ENCODE peak calls at places on chromosome 15, in six cellular contexts. C is tibial nerve, E is adrenal gland, Z is IMR-90, Q is ovary, X is suprapubic skin. B is an unnamed sample.
A peak's percentile ranks its signal among the peaks of the same experiment; 100 is the strongest.

GRCh38 chr15:92123848-92124631 is 269.6 kb upstream of the ST8SIA2 start:
- DNase-seq in X (no peak), Z (no peak), Q (no peak), C (no peak), E (no peak), B (peak; percentile 45)

GRCh38 chr15:66025972-66026371 is 156.7 kb downstream of the RAB11A start:
- DNase-seq in Z (no peak), E (no peak), C (no peak), Q (no peak), X (no peak), B (no peak)

GRCh38 chr15:28923726-28924280 is 38.0 kb downstream of the APBA2 start:
- DNase-seq in X (no peak), Z (no peak), C (no peak), E (no peak), Q (no peak), B (peak; percentile 35)

GRCh38 chr15:101016581-101016980 is 97.4 kb downstream of the LRRK1 start:
- DNase-seq in E (no peak), Q (no peak), X (peak; percentile 40), C (peak; percentile 3), Z (no peak), B (peak; percentile 46)

GRCh38 chr15:22960126-22960525 is 20.0 kb downstream of the CYFIP1 start:
- DNase-seq in E (no peak), Z (no peak), X (no peak), C (no peak), Q (no peak), B (peak; percentile 58)

GRCh38 chr15:94412979-94413741 is 181.8 kb downstream of the MCTP2 start:
- DNase-seq in E (no peak), X (no peak), C (no peak), Q (no peak), Z (peak; percentile 25), B (no peak)

GRCh38 chr15:34647569-34648334 is 64.3 kb upstream of the GOLGA8B start:
- DNase-seq in Z (peak; percentile 14), E (no peak), C (peak; percentile 14), X (no peak), Q (no peak), B (no peak)

GRCh38 chr15:100863406-100864198 is 16.0 kb upstream of the ALDH1A3 start:
- DNase-seq in E (no peak), X (peak; percentile 77), C (no peak), Q (no peak), Z (peak; percentile 90), B (peak; percentile 86)

DNA sequence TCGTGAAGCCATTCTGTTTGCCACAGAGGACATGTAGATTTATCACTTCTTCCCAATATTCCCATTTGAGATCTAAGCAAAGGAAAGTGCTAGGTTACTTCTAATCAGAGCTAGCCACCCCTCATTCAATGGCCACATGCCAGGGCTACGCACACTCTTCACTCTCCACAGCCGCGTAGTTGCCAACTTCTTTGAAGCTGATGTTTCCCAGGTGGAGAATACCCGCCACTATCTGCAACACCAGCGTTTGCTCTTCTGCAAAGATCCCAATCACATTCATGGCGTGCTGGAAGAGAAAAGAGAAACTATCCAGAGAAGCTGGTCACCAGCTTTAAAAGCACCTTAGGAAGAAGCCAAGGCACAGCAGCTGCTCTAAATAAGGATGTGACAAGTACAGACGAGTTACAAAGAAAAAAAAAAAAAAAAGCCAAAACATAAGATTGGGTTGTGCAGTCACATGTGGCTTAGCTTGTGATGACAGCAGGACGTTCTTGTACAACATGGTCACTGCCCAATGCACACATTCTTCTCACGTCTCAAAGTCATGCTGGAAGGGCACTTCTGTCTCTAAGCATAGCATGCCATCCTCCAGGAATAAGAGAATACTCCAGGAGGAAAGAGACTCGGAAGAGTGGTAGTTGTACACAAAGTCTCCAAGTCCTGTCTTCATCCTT is 16.4 kb downstream of the LDHAL6B start:
- DNase-seq in X (no peak), Z (no peak), E (no peak), C (no peak), Q (no peak), B (no peak)
- TF ChIP-seq POLR2A in X (no peak), Z (no peak), E (no peak), C (no peak), Q (no peak), B (no peak)

GRCh38 chr15:99117111-99117510 is 12.2 kb downstream of the SYNM start:
- DNase-seq in C (no peak), E (no peak), Z (no peak), Q (no peak), X (peak; percentile 55), B (peak; percentile 77)

GRCh38 chr15:99120050-99120777 is 15.3 kb downstream of the SYNM start:
- DNase-seq in E (no peak), C (no peak), Q (no peak), X (peak; percentile 53), Z (no peak), B (peak; percentile 68)

GRCh38 chr15:99118258-99118632 is 13.4 kb downstream of the SYNM start:
- DNase-seq in Z (no peak), X (no peak), Q (no peak), E (no peak), C (no peak), B (no peak)

GRCh38 chr15:99117563-99118257 is 12.8 kb downstream of the SYNM start:
- DNase-seq in C (no peak), E (no peak), Z (no peak), X (peak; percentile 57), Q (no peak), B (peak; percentile 72)

GRCh38 chr15:99118801-99119546 is 14.1 kb downstream of the SYNM start:
- DNase-seq in E (no peak), X (peak; percentile 65), C (no peak), Q (no peak), Z (no peak), B (peak; percentile 93)
- H3K36me3 ChIP-seq in E (peaks cover 8% of the 10 kb centered on the region), X (no peaks in the 10 kb centered on the region), C (peaks cover 41% of the 10 kb centered on the region), Q (no peaks in the 10 kb centered on the region), Z (no peaks in the 10 kb centered on the region), B (peaks cover 20% of the 10 kb centered on the region)

DNA sequence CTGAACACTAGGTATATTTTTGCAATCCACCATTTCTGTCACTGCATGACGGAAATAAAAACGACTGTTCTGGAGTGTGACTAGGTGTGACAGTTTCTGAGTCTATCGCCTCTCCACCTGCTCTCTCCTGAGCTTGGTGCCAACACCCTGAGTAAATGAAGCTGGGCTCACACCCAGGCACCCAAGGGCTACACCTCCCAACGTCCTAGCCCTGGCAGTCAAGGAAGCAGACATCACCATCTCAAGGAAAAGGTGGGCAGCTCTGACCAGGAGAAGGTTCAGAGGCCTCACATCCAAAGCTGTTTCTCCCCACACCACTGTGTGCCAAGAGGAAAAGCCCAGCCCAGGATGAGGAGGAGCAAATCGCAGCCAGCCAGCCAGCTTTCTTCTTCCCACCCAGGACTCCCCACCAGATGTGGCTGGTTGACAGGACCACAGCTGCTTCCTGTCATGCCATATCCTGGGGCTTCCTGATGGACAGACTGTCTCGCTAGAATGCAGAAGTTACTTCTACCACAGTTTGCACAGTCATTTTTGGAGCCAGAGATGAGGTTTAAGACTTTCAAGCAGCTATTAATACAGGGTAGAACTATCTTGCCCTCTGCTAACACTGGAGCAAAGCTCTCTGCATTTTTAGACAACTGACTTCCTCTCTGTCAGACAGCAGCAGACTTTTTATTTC is 3.3 kb downstream of the SCAMP2 start:
- DNase-seq in C (peak; percentile 59), Q (no peak), X (no peak), Z (peak; percentile 39), E (peak; percentile 53), B (peak; percentile 88)
- TF ChIP-seq POLR2A in C (no peak), Q (no peak), X (no peak), Z (no peak), E (no peak), B (peak; percentile 45)

GRCh38 chr15:90497912-90498311 is 31.8 kb upstream of the CRTC3 start:
- DNase-seq in Q (no peak), E (no peak), C (no peak), Z (no peak), X (no peak), B (no peak)
- H3K36me3 ChIP-seq in Q (no peaks in the 10 kb centered on the region), E (peaks cover 86% of the 10 kb centered on the region), C (peaks cover 99% of the 10 kb centered on the region), Z (peaks cover 40% of the 10 kb centered on the region), X (peaks cover 99% of the 10 kb centered on the region), B (peaks cover 56% of the 10 kb centered on the region)

GRCh38 chr15:85794598-85795319 is at the start of gene KLHL25:
- DNase-seq in C (peak; percentile 89), X (peak; percentile 97), E (peak; percentile 95), Z (peak; percentile 92), Q (peak; percentile 93), B (peak; percentile 97)
- TF ChIP-seq POLR2A in C (peak; percentile 92), X (peak; percentile 62), E (peak; percentile 70), Z (peak; percentile 75), Q (peak; percentile 71), B (peak; percentile 69)

GRCh38 chr15:68289621-68290352 is 12.2 kb downstream of the FEM1B start:
- DNase-seq in C (peak; percentile 2), X (no peak), Z (no peak), Q (no peak), E (no peak), B (no peak)
- H3K36me3 ChIP-seq in C (peaks cover 36% of the 10 kb centered on the region), X (peaks cover 22% of the 10 kb centered on the region), Z (peaks cover 17% of the 10 kb centered on the region), Q (no peaks in the 10 kb centered on the region), E (peaks cover 28% of the 10 kb centered on the region), B (peaks cover 32% of the 10 kb centered on the region)

B was measured in sigmoid colon.